ENCODE peak calls at places on chromosomes 3 and 15, in nine cellular contexts. A is KBM-7; C is NCI-H1417 treated with DMSO at 0.1 percent for 48 hours; I is RCC 7860; W is activated naive CD8-positive, alpha-beta T cell treated with anti-CD3 and anti-CD28 coated beads, Interleukin-2, amount 50 U/mL, for 24 hours; U is CD8-positive, alpha-beta T cell; Q is stimulated activated CD4-positive, alpha-beta T cell treated with anti-CD3 and anti-CD28 coated beads, TNF-alpha, amount 100 ng/mL, for 1 hour; S is OCI-LY7; K is iris pigment epithelial cell. H is an unnamed sample.
A peak's percentile ranks its signal among the peaks of the same experiment; 100 is the strongest.

GRCh38 chr15:60729850-60730458 is 251.0 kb upstream of the ICE2 start:
- DNase-seq in A (no peak), C (no peak), I (no peak), W (peak; percentile 43), U (no peak), Q (no peak), S (no peak), K (no peak), H (no peak)

GRCh38 chr15:52527898-52528464 is 699 bp downstream of the MYO5A start:
- DNase-seq in A (no peak), C (no peak), I (no peak), W (peak; percentile 48), U (peak; percentile 51), Q (no peak), S (peak; percentile 61), K (peak; percentile 27), H (no peak)

GRCh38 chr3:194946091-194946490 is 260.4 kb downstream of the FAM43A start:
- DNase-seq in A (no peak), C (no peak), I (no peak), W (no peak), U (no peak), Q (no peak), S (no peak), K (no peak), H (no peak)

GRCh38 chr3:5520237-5520636 is 332.7 kb downstream of the EDEM1 start:
- DNase-seq in A (no peak), C (no peak), I (no peak), W (no peak), U (no peak), Q (no peak), S (no peak), K (no peak), H (no peak)

GRCh38 chr15:67165653-67166260 is 88.7 kb downstream of the AAGAB start:
- DNase-seq in A (no peak), C (no peak), I (no peak), W (no peak), U (no peak), Q (no peak), S (no peak), K (peak; percentile 92), H (no peak)

GRCh38 chr3:126100216-126100615 is 16.3 kb upstream of the SLC41A3 start:
- DNase-seq in A (no peak), C (no peak), I (no peak), W (no peak), U (no peak), Q (no peak), S (no peak), K (no peak), H (no peak)

GRCh38 chr3:73572371-73572770 is 52.4 kb downstream of the PDZRN3 start:
- DNase-seq in A (no peak), C (no peak), I (no peak), W (no peak), U (no peak), Q (no peak), S (no peak), K (peak; percentile 7), H (no peak)

GRCh38 chr15:50345298-50345697 is 9.7 kb downstream of the GABPB1 start:
- DNase-seq in A (no peak), C (no peak), I (no peak), W (no peak), U (no peak), Q (no peak), S (no peak), K (no peak), H (no peak)

GRCh38 chr3:17744693-17745092 is 2.3 kb upstream of the TBC1D5 start:
- DNase-seq in A (no peak), C (no peak), I (no peak), W (no peak), U (no peak), Q (no peak), S (no peak), K (no peak), H (no peak)

GRCh38 chr3:102084712-102085111 is 235.4 kb downstream of the NFKBIZ start:
- DNase-seq in A (no peak), C (no peak), I (no peak), W (no peak), U (no peak), Q (no peak), S (no peak), K (no peak), H (no peak)

GRCh38 chr3:50607271-50608091 is 4.1 kb downstream of the CISH start:
- DNase-seq in A (peak; percentile 31), C (no peak), I (no peak), W (peak; percentile 55), U (no peak), Q (no peak), S (no peak), K (no peak), H (no peak)

GRCh38 chr3:57999423-58000115 is 8.7 kb upstream of the FLNB start:
- DNase-seq in A (no peak), C (no peak), I (no peak), W (no peak), U (no peak), Q (no peak), S (no peak), K (no peak), H (no peak)

GRCh38 chr3:184380210-184380626 is 364 bp downstream of the CHRD start:
- DNase-seq in A (no peak), C (no peak), I (no peak), W (peak; percentile 29), U (peak; percentile 23), Q (no peak), S (no peak), K (peak; percentile 25), H (no peak)

GRCh38 chr3:28916713-28917499 is 364.0 kb upstream of the RBMS3 start:
- DNase-seq in A (no peak), C (no peak), I (no peak), W (peak; percentile 12), U (no peak), Q (no peak), S (peak; percentile 2), K (peak; percentile 82), H (no peak)

GRCh38 chr3:160006282-160007163 is 17.9 kb downstream of the IL12A start:
- DNase-seq in A (peak; percentile 72), C (no peak), I (peak; percentile 71), W (peak; percentile 15), U (no peak), Q (no peak), S (peak; percentile 42), K (peak; percentile 79), H (peak; percentile 37)

GRCh38 chr3:112038863-112039262 is 4.3 kb downstream of the TMPRSS7 start:
- DNase-seq in A (no peak), C (peak; percentile 10), I (peak; percentile 12), W (no peak), U (no peak), Q (no peak), S (peak; percentile 69), K (peak; percentile 32), H (no peak)

GRCh38 chr15:101455291-101455916 is 34.1 kb downstream of the PCSK6 start:
- DNase-seq in A (peak; percentile 73), C (no peak), I (no peak), W (no peak), U (no peak), Q (no peak), S (no peak), K (no peak), H (no peak)

GRCh38 chr15:51077565-51078153 is 17.0 kb downstream of the TNFAIP8L3 start:
- DNase-seq in A (no peak), C (no peak), I (no peak), W (peak; percentile 75), U (peak; percentile 17), Q (no peak), S (peak; percentile 78), K (peak; percentile 70), H (no peak)

GRCh38 chr15:87493803-87494202 is 762.7 kb downstream of the NTRK3 start:
- DNase-seq in A (no peak), C (no peak), I (no peak), W (no peak), U (no peak), Q (no peak), S (no peak), K (no peak), H (no peak)

GRCh38 chr15:67097893-67098740 is 32.7 kb downstream of the SMAD3 start:
- DNase-seq in A (peak; percentile 97), C (no peak), I (no peak), W (no peak), U (peak; percentile 35), Q (no peak), S (no peak), K (peak; percentile 94), H (no peak)

GRCh38 chr3:20037255-20037996 is 2.8 kb upstream of the KAT2B start:
- DNase-seq in A (no peak), C (no peak), I (no peak), W (no peak), U (no peak), Q (no peak), S (no peak), K (no peak), H (no peak)

GRCh38 chr15:47991376-47991775 is 129.4 kb upstream of the SLC24A5 start:
- DNase-seq in A (no peak), C (no peak), I (no peak), W (no peak), U (no peak), Q (no peak), S (no peak), K (peak; percentile 26), H (no peak)

GRCh38 chr15:45262906-45263456 is 10.9 kb downstream of the SLC28A2 start:
- DNase-seq in A (no peak), C (no peak), I (no peak), W (no peak), U (no peak), Q (no peak), S (no peak), K (no peak), H (no peak)

GRCh38 chr3:67564973-67565372 is 89.4 kb downstream of the SUCLG2 start:
- DNase-seq in A (no peak), C (no peak), I (no peak), W (no peak), U (no peak), Q (no peak), S (no peak), K (no peak), H (no peak)

GRCh38 chr15:27820232-27820631 is 278.9 kb downstream of the OCA2 start:
- DNase-seq in A (peak; percentile 70), C (no peak), I (peak; percentile 43), W (no peak), U (no peak), Q (no peak), S (no peak), K (peak; percentile 25), H (no peak)

GRCh38 chr3:133956333-133956732 is 60.7 kb upstream of the RAB6B start:
- DNase-seq in A (no peak), C (no peak), I (no peak), W (no peak), U (no peak), Q (no peak), S (no peak), K (no peak), H (no peak)

GRCh38 chr3:38556640-38557358 is 60.7 kb downstream of the EXOG start:
- DNase-seq in A (no peak), C (no peak), I (no peak), W (no peak), U (no peak), Q (no peak), S (no peak), K (no peak), H (no peak)

GRCh38 chr15:32855942-32856341 is 138.1 kb downstream of the GREM1 start:
- DNase-seq in A (no peak), C (no peak), I (peak; percentile 93), W (no peak), U (no peak), Q (no peak), S (no peak), K (peak; percentile 99), H (no peak)

GRCh38 chr3:102671005-102671404 is 236.2 kb downstream of the ZPLD1 start:
- DNase-seq in A (no peak), C (no peak), I (no peak), W (no peak), U (no peak), Q (no peak), S (no peak), K (no peak), H (no peak)

GRCh38 chr15:27486036-27486435 is 515.1 kb downstream of the GABRG3 start:
- DNase-seq in A (no peak), C (no peak), I (no peak), W (no peak), U (no peak), Q (no peak), S (no peak), K (no peak), H (peak; percentile 11)

GRCh38 chr3:127284258-127284657 is 3.6 kb downstream of the PRR20G start:
- DNase-seq in A (no peak), C (no peak), I (no peak), W (no peak), U (no peak), Q (no peak), S (no peak), K (no peak), H (no peak)

H was measured in NCI-H187 treated with DMSO at 0.1 percent for 48 hours.